ENCODE peak calls at places on chromosome 12, in nine cellular contexts. S is SJSA1, J is NT2/D1, U is lung, Q is ovary, W is GM23248, L is mesenchymal stem cell, V is stomach, T is transverse colon. B is an unnamed sample. For H3K4me1, the result is how much of the 10 kb centered on the place peaks cover.

GRCh38 chr12:52687527-52688385 is 7.5 kb upstream of the KRT1 start:
- DNase-seq in S (peak), J (no peak), U (no peak), Q (no peak), W (no peak), L (no peak), V (no peak), T (peak), B (no peak)

GRCh38 chr12:107369679-107370078 is 276.3 kb upstream of the CRY1 start:
- DNase-seq in S (no peak), J (no peak), U (no peak), Q (no peak), W (no peak), L (no peak), V (no peak), T (no peak), B (no peak)

GRCh38 chr12:131091976-131092691 is 138.4 kb downstream of the ADGRD1 start:
- DNase-seq in S (no peak), J (no peak), U (no peak), Q (peak), W (no peak), L (no peak), V (no peak), T (peak), B (peak)

GRCh38 chr12:82959821-82960220 is 273.1 kb downstream of the TMTC2 start:
- DNase-seq in S (no peak), J (no peak), U (no peak), Q (no peak), W (no peak), L (no peak), V (no peak), T (no peak), B (no peak)

GRCh38 chr12:7376196-7376595 is 67.8 kb downstream of the CD163L1 start:
- DNase-seq in S (no peak), J (no peak), U (no peak), Q (no peak), W (peak), L (peak), V (no peak), T (no peak), B (no peak)

GRCh38 chr12:110135806-110136205 is 11.6 kb downstream of the IFT81 start:
- DNase-seq in S (no peak), J (no peak), U (no peak), Q (no peak), W (peak), L (no peak), V (no peak), T (no peak), B (no peak)

GRCh38 chr12:116202433-116202832 is 75.1 kb downstream of the MED13L start:
- DNase-seq in S (no peak), J (no peak), U (no peak), Q (no peak), W (peak), L (peak), V (no peak), T (no peak), B (no peak)

GRCh38 chr12:120286768-120287490 is 4.8 kb downstream of the RNU4-2 start:
- DNase-seq in S (peak), J (no peak), U (no peak), Q (no peak), W (no peak), L (no peak), V (no peak), T (no peak), B (no peak)

GRCh38 chr12:124754949-124755800 is 108.5 kb downstream of the SCARB1 start:
- DNase-seq in S (peak), J (peak), U (peak), Q (peak), W (peak), L (peak), V (peak), T (peak), B (no peak)

GRCh38 chr12:29616664-29617409 is 119.4 kb upstream of the OVCH1 start:
- DNase-seq in S (no peak), J (no peak), U (no peak), Q (no peak), W (peak), L (peak), V (no peak), T (no peak), B (no peak)

GRCh38 chr12:114770323-114770722 is 86.3 kb upstream of the TBX3 start:
- DNase-seq in S (no peak), J (no peak), U (no peak), Q (no peak), W (no peak), L (no peak), V (no peak), T (no peak), B (no peak)

GRCh38 chr12:95874452-95874851 is 15.7 kb downstream of the SNRPF start:
- DNase-seq in S (no peak), J (no peak), U (no peak), Q (no peak), W (no peak), L (no peak), V (no peak), T (no peak), B (no peak)

GRCh38 chr12:117875652-117876491 is 92.9 kb downstream of the KSR2 start:
- DNase-seq in S (no peak), J (peak), U (no peak), Q (no peak), W (peak), L (peak), V (no peak), T (no peak), B (peak)

GRCh38 chr12:93848453-93849120 is 171.4 kb downstream of the CRADD start:
- DNase-seq in S (no peak), J (no peak), U (no peak), Q (no peak), W (no peak), L (no peak), V (no peak), T (peak), B (no peak)

GRCh38 chr12:69475237-69475984 is 5.2 kb downstream of the FRS2 start:
- DNase-seq in S (peak), J (no peak), U (no peak), Q (no peak), W (peak), L (peak), V (no peak), T (no peak), B (no peak)

GRCh38 chr12:53977596-53978464 is 3.1 kb upstream of the HOTAIR start:
- DNase-seq in S (peak), J (no peak), U (no peak), Q (no peak), W (no peak), L (no peak), V (no peak), T (no peak), B (no peak)

GRCh38 chr12:23817345-23817744 is 132.1 kb downstream of the SOX5 start:
- DNase-seq in S (no peak), J (no peak), U (no peak), Q (no peak), W (no peak), L (no peak), V (no peak), T (no peak), B (no peak)

GRCh38 chr12:120324841-120325417 is 2.6 kb downstream of the PLA2G1B start:
- DNase-seq in S (no peak), J (no peak), U (no peak), Q (no peak), W (no peak), L (no peak), V (peak), T (no peak), B (no peak)

GRCh38 chr12:43348221-43348620 is 203.8 kb downstream of the ADAMTS20 start:
- DNase-seq in S (no peak), J (no peak), U (no peak), Q (no peak), W (peak), L (no peak), V (no peak), T (no peak), B (no peak)

GRCh38 chr12:21989819-21990412 is 48.7 kb upstream of the ABCC9 start:
- DNase-seq in S (no peak), J (no peak), U (no peak), Q (no peak), W (peak), L (peak), V (no peak), T (no peak), B (no peak)

GRCh38 chr12:49553512-49554088 is 14.3 kb downstream of the MCRS1 start:
- DNase-seq in S (no peak), J (peak), U (no peak), Q (no peak), W (peak), L (peak), V (no peak), T (no peak), B (no peak)

GRCh38 chr12:3398196-3398789 is 92.7 kb upstream of the PRMT8 start:
- DNase-seq in S (no peak), J (no peak), U (no peak), Q (no peak), W (no peak), L (no peak), V (no peak), T (no peak), B (no peak)

GRCh38 chr12:109696485-109697269 is 16.9 kb upstream of the FAM222A start:
- DNase-seq in S (peak), J (no peak), U (no peak), Q (no peak), W (peak), L (peak), V (no peak), T (no peak), B (no peak)

GRCh38 chr12:56931474-56931978 is 2.7 kb downstream of the SDR9C7 start:
- DNase-seq in S (no peak), J (peak), U (no peak), Q (no peak), W (peak), L (peak), V (no peak), T (no peak), B (peak)

GRCh38 chr12:124422142-124422569 is 127.3 kb downstream of the RFLNA start:
- DNase-seq in S (no peak), J (no peak), U (peak), Q (no peak), W (peak), L (no peak), V (peak), T (peak), B (no peak)

GRCh38 chr12:86264451-86265328 is 8.5 kb upstream of the MGAT4C start:
- DNase-seq in S (no peak), J (no peak), U (peak), Q (peak), W (no peak), L (no peak), V (peak), T (peak), B (no peak)
- H3K4me1 ChIP-seq in S (under half), J (under half), U (under half), Q (under half), W (under half), L (under half), V (under half), T (under half), B (under half)

GRCh38 chr12:75633789-75634188 is 122.4 kb upstream of the KRR1 start:
- DNase-seq in S (no peak), J (no peak), U (no peak), Q (no peak), W (no peak), L (no peak), V (no peak), T (no peak), B (no peak)
- H3K4me1 ChIP-seq in S (under half), J (under half), U (under half), Q (under half), W (under half), L (under half), V (under half), T (under half), B (under half)

GRCh38 chr12:104672501-104673265 is 215.9 kb downstream of the CHST11 start:
- DNase-seq in S (no peak), J (no peak), U (no peak), Q (no peak), W (peak), L (peak), V (no peak), T (no peak), B (no peak)

GRCh38 chr12:104671407-104672095 is 214.8 kb downstream of the CHST11 start:
- DNase-seq in S (peak), J (no peak), U (peak), Q (peak), W (peak), L (peak), V (peak), T (peak), B (peak)

GRCh38 chr12:104672096-104672445 is 215.3 kb downstream of the CHST11 start:
- DNase-seq in S (no peak), J (no peak), U (no peak), Q (no peak), W (no peak), L (no peak), V (no peak), T (no peak), B (no peak)

GRCh38 chr12:104674083-104674482 is 217.3 kb downstream of the CHST11 start:
- DNase-seq in S (no peak), J (no peak), U (no peak), Q (no peak), W (no peak), L (no peak), V (no peak), T (no peak), B (no peak)

DNA sequence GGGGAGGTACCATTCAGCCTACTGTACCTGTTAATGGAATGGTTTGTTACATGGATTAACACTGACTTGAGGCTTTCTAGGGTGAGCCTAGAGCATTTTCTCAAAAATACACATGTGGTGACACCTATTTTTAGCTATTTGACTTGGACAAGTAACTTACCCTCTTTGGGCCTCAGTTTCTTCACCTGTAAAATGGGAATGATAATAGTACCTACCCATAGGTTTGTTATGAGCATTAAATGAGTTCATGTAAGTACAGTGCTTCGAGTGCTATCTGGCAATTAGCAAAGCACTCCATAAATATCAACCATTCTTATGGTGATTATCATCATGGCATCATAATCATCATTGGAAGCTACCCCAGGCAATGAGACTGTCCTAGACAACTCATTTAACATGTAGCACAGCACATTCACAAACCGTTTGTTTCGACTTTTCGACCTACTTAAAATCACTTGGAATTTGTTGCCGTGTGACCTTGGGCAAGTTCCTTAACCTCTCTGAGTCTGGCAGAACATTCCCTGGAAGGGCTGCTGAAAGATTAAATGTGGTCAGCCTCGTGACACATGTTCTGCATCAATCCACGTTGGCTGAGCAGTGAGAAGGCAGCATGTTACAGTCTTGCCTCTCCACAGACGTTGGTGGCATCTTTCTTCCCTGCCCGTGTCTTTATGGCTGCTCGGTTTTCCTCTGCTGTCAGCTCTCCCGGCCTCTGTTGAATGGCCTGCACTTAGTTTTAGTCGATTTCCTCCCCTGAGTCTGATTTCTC is 216.7 kb downstream of the CHST11 start:
- DNase-seq in S (no peak), J (no peak), U (no peak), Q (no peak), W (peak), L (peak), V (no peak), T (no peak), B (peak)
- H3K4me1 ChIP-seq in S (under half), J (under half), U (under half), Q (under half), W (under half), L (under half), V (half or more), T (half or more), B (under half)

DNA sequence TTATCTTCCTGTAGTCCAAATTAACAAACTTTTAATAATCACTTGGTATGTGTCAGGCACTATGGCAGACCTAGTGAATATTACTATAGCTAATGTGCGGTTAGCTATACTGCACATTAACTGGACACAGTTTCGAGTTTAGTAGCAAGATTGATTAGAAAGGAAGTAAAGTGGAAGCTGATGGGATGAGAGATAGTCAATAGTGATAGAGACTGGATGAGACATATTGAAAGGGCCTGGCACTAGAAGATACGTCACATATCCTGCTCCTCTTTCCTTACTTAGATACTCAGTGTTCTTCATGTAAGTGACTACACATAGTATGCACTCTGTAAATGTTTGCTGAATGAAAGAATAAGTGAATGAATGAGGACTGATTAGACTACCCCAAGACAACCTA is 5.5 kb downstream of the TBK1 start:
- DNase-seq in S (no peak), J (no peak), U (no peak), Q (no peak), W (no peak), L (no peak), V (no peak), T (no peak), B (no peak)
- H3K4me1 ChIP-seq in S (under half), J (under half), U (under half), Q (under half), W (under half), L (under half), V (under half), T (under half), B (under half)

DNA sequence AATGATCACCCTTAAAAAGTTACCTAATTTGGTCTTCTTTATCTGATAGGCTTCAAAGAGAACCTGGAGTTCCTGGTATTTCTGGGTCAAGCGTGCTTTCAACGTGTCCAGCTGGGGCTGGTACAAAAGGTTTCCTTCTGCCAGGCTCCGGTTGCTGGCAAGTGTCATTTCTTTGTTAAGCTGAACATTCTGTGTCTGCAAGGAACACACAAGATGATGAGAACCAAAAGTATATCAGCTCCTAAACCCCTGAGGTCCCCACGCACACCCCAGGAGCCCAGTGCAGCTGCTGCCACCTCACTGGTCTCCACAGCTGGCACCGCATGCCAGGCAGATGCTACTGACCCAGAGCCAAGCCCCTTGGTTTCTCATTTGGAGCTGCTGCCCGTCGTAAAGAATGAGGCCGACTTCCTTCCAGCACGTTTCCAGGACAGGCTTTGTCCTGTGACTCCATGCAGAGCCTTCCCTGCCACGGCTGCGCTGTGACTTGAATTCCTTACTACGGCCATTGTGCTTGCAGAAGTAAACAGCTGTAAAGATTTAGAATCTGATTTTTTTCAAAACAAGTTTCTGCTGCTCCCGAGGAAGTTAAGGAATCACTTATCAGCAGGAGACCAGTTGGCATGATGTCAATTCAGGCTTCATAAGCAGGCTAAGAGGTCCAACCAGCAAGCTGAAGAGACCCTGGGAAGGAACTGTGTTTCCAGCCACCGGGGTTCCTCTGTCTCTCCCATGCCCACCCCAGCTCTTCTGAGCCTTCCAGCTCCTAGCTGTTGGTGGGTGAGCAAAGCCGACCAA is 24.9 kb downstream of the VPS37B start:
- DNase-seq in S (peak), J (no peak), U (no peak), Q (peak), W (peak), L (peak), V (peak), T (peak), B (no peak)
- H3K4me1 ChIP-seq in S (under half), J (under half), U (under half), Q (under half), W (under half), L (under half), V (half or more), T (half or more), B (under half)

DNA sequence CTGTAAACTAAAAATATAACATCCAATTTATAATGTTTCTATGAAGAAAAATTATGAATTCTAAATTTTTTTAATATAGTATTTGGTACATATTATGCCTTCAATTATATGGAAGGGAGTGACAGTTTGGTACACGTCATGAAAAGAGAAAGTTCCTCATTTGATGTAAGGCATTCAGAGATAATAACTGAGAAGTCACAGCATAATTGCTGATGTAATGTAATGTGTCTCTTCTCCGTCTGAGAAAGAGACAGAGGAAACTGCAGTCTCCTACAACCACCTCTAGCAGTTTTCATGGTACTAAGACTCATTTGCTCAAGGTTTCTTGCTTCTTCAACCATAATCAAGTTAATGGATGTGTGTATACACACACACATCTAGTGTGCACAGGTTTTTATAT is 2.3 kb upstream of the CD69 start:
- DNase-seq in S (no peak), J (no peak), U (no peak), Q (no peak), W (no peak), L (no peak), V (no peak), T (no peak), B (no peak)
- H3K4me1 ChIP-seq in S (under half), J (under half), U (under half), Q (under half), W (under half), L (under half), V (under half), T (under half), B (under half)

GRCh38 chr12:64674367-64674922 is 64.2 kb downstream of the RASSF3 start:
- DNase-seq in S (no peak), J (no peak), U (no peak), Q (no peak), W (no peak), L (no peak), V (no peak), T (no peak), B (no peak)
- H3K4me1 ChIP-seq in S (under half), J (under half), U (under half), Q (under half), W (under half), L (under half), V (half or more), T (half or more), B (under half)

GRCh38 chr12:18703326-18703725 is 34.5 kb downstream of the PLCZ1 start:
- DNase-seq in S (no peak), J (no peak), U (no peak), Q (no peak), W (no peak), L (no peak), V (no peak), T (no peak), B (no peak)
- H3K4me1 ChIP-seq in S (under half), J (under half), U (under half), Q (under half), W (under half), L (under half), V (under half), T (under half), B (under half)

B was measured in BE2C.